ENCODE peak calls at places on chromosomes 1 and 21, in four cellular contexts. N, S, L and F are unnamed samples.

GRCh38 chr1:185279571-185279970 is 37.5 kb downstream of the IVNS1ABP start:
- DNase-seq in S (no peak), N (no peak), L (no peak), F (no peak)

GRCh38 chr1:199859525-199859924 is 168.0 kb upstream of the NR5A2 start:
- DNase-seq in N (no peak), S (no peak), L (no peak), F (no peak)

GRCh38 chr1:229474491-229474890 is 33.6 kb downstream of the NUP133 start:
- DNase-seq in N (no peak), L (no peak), S (no peak), F (no peak)

GRCh38 chr1:228272831-228273571 is 65.2 kb downstream of the OBSCN start:
- DNase-seq in L (peak), N (no peak), S (no peak), F (no peak)

GRCh38 chr1:21295059-21295401 is 4.8 kb upstream of the ECE1 start:
- DNase-seq in N (no peak), L (no peak), S (no peak), F (no peak)

GRCh38 chr1:26998319-26999300 is 5.1 kb downstream of the TRNP1 start:
- DNase-seq in S (no peak), N (no peak), L (no peak), F (no peak)

GRCh38 chr21:33112151-33112550 is 42.2 kb downstream of the OLIG1 start:
- DNase-seq in N (no peak), L (no peak), S (no peak), F (no peak)

GRCh38 chr21:26405735-26406361 is 167.2 kb downstream of the CYYR1 start:
- DNase-seq in N (no peak), S (no peak), L (no peak), F (no peak)

GRCh38 chr1:12405325-12406217 is 175.7 kb downstream of the VPS13D start:
- DNase-seq in L (no peak), S (no peak), N (peak), F (no peak)

GRCh38 chr1:80982831-80983230 is 817.9 kb upstream of the ADGRL2 start:
- DNase-seq in L (no peak), S (no peak), N (no peak), F (no peak)

GRCh38 chr1:71046891-71047634 is 553 bp downstream of the PTGER3 start:
- DNase-seq in S (no peak), L (peak), N (no peak), F (no peak)

GRCh38 chr1:26067432-26067911 is at the start of gene TRIM63:
- DNase-seq in S (no peak), N (no peak), L (no peak), F (no peak)

GRCh38 chr1:89780721-89781120 is 40.1 kb upstream of the LRRC8D start:
- DNase-seq in N (peak), L (no peak), S (no peak), F (no peak)

GRCh38 chr1:36076979-36077573 is 6.8 kb upstream of the TEKT2 start:
- DNase-seq in N (no peak), S (no peak), L (no peak), F (no peak)

GRCh38 chr1:212007178-212007577 is 28.2 kb downstream of the INTS7 start:
- DNase-seq in S (no peak), L (no peak), N (no peak), F (no peak)

GRCh38 chr1:152801333-152801732 is 4.8 kb downstream of the LCE1D start:
- DNase-seq in S (no peak), N (no peak), L (no peak), F (no peak)

GRCh38 chr1:98661544-98662353 is at the start of gene SNX7:
- DNase-seq in L (peak), S (no peak), N (peak), F (peak)

GRCh38 chr1:183218981-183219621 is 33.0 kb downstream of the LAMC2 start:
- DNase-seq in N (no peak), L (no peak), S (no peak), F (peak)
- TF ChIP-seq YY1 in N (no peak), L (no peak), S (no peak), F (no peak)

GRCh38 chr1:214290399-214291037 is 9.6 kb downstream of the SMYD2 start:
- DNase-seq in N (no peak), L (no peak), S (no peak), F (no peak)
- H3K4me3 ChIP-seq in N (no peak), L (no peak), S (no peak), F (no peak)

GRCh38 chr1:235286667-235287066 is 41.3 kb downstream of the ARID4B start:
- DNase-seq in N (no peak), L (no peak), S (no peak), F (no peak)
- TF ChIP-seq SUZ12 in N (no peak), L (no peak), S (no peak), F (no peak)

DNA sequence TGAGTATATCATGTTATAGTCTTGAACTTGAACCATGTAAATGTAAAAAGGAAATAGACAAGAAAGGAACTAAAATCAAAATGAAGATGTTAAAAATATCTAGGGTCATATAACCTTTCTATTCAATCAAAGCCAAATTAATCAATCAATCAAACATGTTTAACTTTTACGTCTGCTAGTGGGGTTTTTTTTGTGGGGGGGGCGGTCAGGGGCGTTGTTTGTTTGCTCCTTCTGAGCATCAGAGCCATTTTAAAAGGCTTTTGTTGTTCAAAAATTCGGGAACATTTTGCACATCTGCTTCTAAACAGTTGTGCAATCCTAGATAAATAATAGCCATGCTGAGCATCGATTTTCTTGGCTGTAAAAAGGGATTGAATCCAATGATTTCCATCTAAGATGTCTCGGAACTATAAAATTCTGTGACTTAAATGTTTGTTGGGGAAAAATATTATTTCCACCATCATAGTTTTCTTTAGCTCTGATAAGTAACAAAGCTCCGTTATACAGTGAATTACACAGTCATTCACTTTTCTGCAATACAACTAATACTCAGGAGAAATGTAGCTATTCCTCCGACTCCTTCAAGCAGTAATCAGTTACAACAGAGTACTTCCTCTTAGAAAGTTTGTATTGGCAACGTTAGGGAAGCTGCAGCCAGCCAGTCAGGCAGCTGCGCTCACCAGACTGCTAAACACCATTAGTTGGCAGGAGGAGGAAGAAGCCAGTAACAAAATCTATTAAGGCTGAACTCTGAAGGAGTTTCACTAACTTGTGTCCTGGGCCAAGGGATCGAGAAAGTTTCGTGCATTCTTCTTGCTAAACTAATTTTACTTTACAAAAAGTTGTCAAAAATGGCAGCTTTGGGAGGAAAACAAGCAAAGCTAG is 2.1 kb downstream of the SPATA6 start:
- DNase-seq in L (no peak), S (no peak), N (no peak), F (no peak)
- TF ChIP-seq YY1 in L (no peak), S (no peak), N (no peak), F (no peak)

GRCh38 chr1:193120604-193121166 is 1.1 kb upstream of the CDC73 start:
- DNase-seq in L (no peak), N (no peak), S (no peak), F (no peak)
- H3K4me3 ChIP-seq in L (no peak), N (no peak), S (no peak), F (no peak)

GRCh38 chr1:3244025-3244424 is 175.0 kb downstream of the PRDM16 start:
- DNase-seq in S (no peak), N (no peak), L (no peak), F (no peak)

GRCh38 chr1:3244539-3245315 is 175.7 kb downstream of the PRDM16 start:
- DNase-seq in S (no peak), L (no peak), N (no peak), F (no peak)

GRCh38 chr1:3246251-3246650 is 177.2 kb downstream of the PRDM16 start:
- DNase-seq in S (no peak), L (no peak), N (no peak), F (no peak)

GRCh38 chr1:3245344-3245743 is 176.3 kb downstream of the PRDM16 start:
- DNase-seq in L (no peak), S (no peak), N (no peak), F (no peak)

GRCh38 chr1:3245768-3246167 is 176.8 kb downstream of the PRDM16 start:
- DNase-seq in S (no peak), L (no peak), N (no peak), F (no peak)
- TF ChIP-seq SUZ12 in S (no peak), L (no peak), N (no peak), F (no peak)

GRCh38 chr1:30129001-30129408 is 594.4 kb downstream of the MATN1 start:
- DNase-seq in N (no peak), L (no peak), S (no peak), F (no peak)

GRCh38 chr1:30129421-30130055 is 593.8 kb downstream of the MATN1 start:
- DNase-seq in N (no peak), L (no peak), S (no peak), F (no peak)

GRCh38 chr1:30125024-30125423 is 598.4 kb downstream of the MATN1 start:
- DNase-seq in S (no peak), L (no peak), N (no peak), F (no peak)

GRCh38 chr1:30125449-30126170 is 597.8 kb downstream of the MATN1 start:
- DNase-seq in N (no peak), L (no peak), S (no peak), F (no peak)

GRCh38 chr1:30126839-30127238 is 596.5 kb downstream of the MATN1 start:
- DNase-seq in L (no peak), S (no peak), N (no peak), F (no peak)
- TF ChIP-seq YY1 in L (no peak), S (no peak), N (no peak), F (no peak)

GRCh38 chr21:44848821-44849521 is 24.5 kb downstream of the PTTG1IP start:
- DNase-seq in N (no peak), S (no peak), L (no peak), F (no peak)
- H3K4me3 ChIP-seq in N (no peak), S (no peak), L (no peak), F (no peak)